ENCODE peak calls at places on chromosome 5, in four cellular contexts. One of them, this sample, is unnamed.

GRCh38 chr5:145497041-145497440 is 338.1 kb downstream of the PRELID2 start:
- DNase-seq in posterior cingulate gyrus: no peak
- DNase-seq in activated T-helper 9 cell treated with anti-CD3 and anti-CD28 coated beads, Interleukin-2, amount 50 U/mL, for 16 hours: no peak
- DNase-seq in omental fat pad: no peak
- DNase-seq in this sample: no peak

GRCh38 chr5:140186155-140186753 is 11.3 kb downstream of the CYSTM1 start:
- DNase-seq in posterior cingulate gyrus: no peak
- DNase-seq in activated T-helper 9 cell treated with anti-CD3 and anti-CD28 coated beads, Interleukin-2, amount 50 U/mL, for 16 hours: no peak
- DNase-seq in omental fat pad: no peak
- DNase-seq in this sample: no peak

GRCh38 chr5:7181841-7182240 is 214.1 kb upstream of the ADCY2 start:
- DNase-seq in posterior cingulate gyrus: no peak
- DNase-seq in activated T-helper 9 cell treated with anti-CD3 and anti-CD28 coated beads, Interleukin-2, amount 50 U/mL, for 16 hours: no peak
- DNase-seq in omental fat pad: no peak
- DNase-seq in this sample: no peak

GRCh38 chr5:126808619-126809018 is 31.7 kb downstream of the LMNB1 start:
- DNase-seq in posterior cingulate gyrus: no peak
- DNase-seq in activated T-helper 9 cell treated with anti-CD3 and anti-CD28 coated beads, Interleukin-2, amount 50 U/mL, for 16 hours: no peak
- DNase-seq in omental fat pad: no peak
- DNase-seq in this sample: no peak

GRCh38 chr5:142432369-142432863 is 107.6 kb upstream of the SPRY4 start:
- DNase-seq in posterior cingulate gyrus: no peak
- DNase-seq in activated T-helper 9 cell treated with anti-CD3 and anti-CD28 coated beads, Interleukin-2, amount 50 U/mL, for 16 hours: peak
- DNase-seq in omental fat pad: no peak
- DNase-seq in this sample: no peak

GRCh38 chr5:78522476-78523105 is 126.0 kb downstream of the LHFPL2 start:
- DNase-seq in posterior cingulate gyrus: no peak
- DNase-seq in activated T-helper 9 cell treated with anti-CD3 and anti-CD28 coated beads, Interleukin-2, amount 50 U/mL, for 16 hours: no peak
- DNase-seq in omental fat pad: no peak
- DNase-seq in this sample: no peak

GRCh38 chr5:2757563-2758311 is 6.3 kb upstream of the IRX2 start:
- DNase-seq in posterior cingulate gyrus: no peak
- DNase-seq in activated T-helper 9 cell treated with anti-CD3 and anti-CD28 coated beads, Interleukin-2, amount 50 U/mL, for 16 hours: no peak
- DNase-seq in omental fat pad: no peak
- DNase-seq in this sample: no peak

GRCh38 chr5:10452768-10453331 is 11.2 kb downstream of the ROPN1L start:
- DNase-seq in posterior cingulate gyrus: no peak
- DNase-seq in activated T-helper 9 cell treated with anti-CD3 and anti-CD28 coated beads, Interleukin-2, amount 50 U/mL, for 16 hours: no peak
- DNase-seq in omental fat pad: no peak
- DNase-seq in this sample: no peak

GRCh38 chr5:34627794-34628193 is 28.3 kb upstream of the RAI14 start:
- DNase-seq in posterior cingulate gyrus: no peak
- DNase-seq in activated T-helper 9 cell treated with anti-CD3 and anti-CD28 coated beads, Interleukin-2, amount 50 U/mL, for 16 hours: no peak
- DNase-seq in omental fat pad: no peak
- DNase-seq in this sample: no peak

GRCh38 chr5:73298251-73299016 is 125.4 kb downstream of the TMEM174 start:
- DNase-seq in posterior cingulate gyrus: no peak
- DNase-seq in activated T-helper 9 cell treated with anti-CD3 and anti-CD28 coated beads, Interleukin-2, amount 50 U/mL, for 16 hours: no peak
- DNase-seq in omental fat pad: no peak
- DNase-seq in this sample: peak

GRCh38 chr5:171946382-171946781 is 60.1 kb downstream of the FBXW11 start:
- DNase-seq in posterior cingulate gyrus: no peak
- DNase-seq in activated T-helper 9 cell treated with anti-CD3 and anti-CD28 coated beads, Interleukin-2, amount 50 U/mL, for 16 hours: no peak
- DNase-seq in omental fat pad: no peak
- DNase-seq in this sample: no peak

GRCh38 chr5:107218457-107219193 is 452.1 kb downstream of the EFNA5 start:
- DNase-seq in posterior cingulate gyrus: no peak
- DNase-seq in activated T-helper 9 cell treated with anti-CD3 and anti-CD28 coated beads, Interleukin-2, amount 50 U/mL, for 16 hours: no peak
- DNase-seq in omental fat pad: no peak
- DNase-seq in this sample: no peak

GRCh38 chr5:17329566-17329965 is 112.1 kb downstream of the BASP1 start:
- DNase-seq in posterior cingulate gyrus: no peak
- DNase-seq in activated T-helper 9 cell treated with anti-CD3 and anti-CD28 coated beads, Interleukin-2, amount 50 U/mL, for 16 hours: no peak
- DNase-seq in omental fat pad: no peak
- DNase-seq in this sample: no peak

GRCh38 chr5:172820046-172820767 is 13.8 kb upstream of the ERGIC1 start:
- DNase-seq in posterior cingulate gyrus: no peak
- DNase-seq in activated T-helper 9 cell treated with anti-CD3 and anti-CD28 coated beads, Interleukin-2, amount 50 U/mL, for 16 hours: peak
- DNase-seq in omental fat pad: peak
- DNase-seq in this sample: no peak

GRCh38 chr5:117562647-117563046 is 988.0 kb upstream of the SEMA6A start:
- DNase-seq in posterior cingulate gyrus: no peak
- DNase-seq in activated T-helper 9 cell treated with anti-CD3 and anti-CD28 coated beads, Interleukin-2, amount 50 U/mL, for 16 hours: no peak
- DNase-seq in omental fat pad: no peak
- DNase-seq in this sample: no peak

GRCh38 chr5:72584466-72584865 is 77.3 kb upstream of the ZNF366 start:
- DNase-seq in posterior cingulate gyrus: no peak
- DNase-seq in activated T-helper 9 cell treated with anti-CD3 and anti-CD28 coated beads, Interleukin-2, amount 50 U/mL, for 16 hours: no peak
- DNase-seq in omental fat pad: no peak
- DNase-seq in this sample: no peak

GRCh38 chr5:378301-378891 is 56.9 kb downstream of the AHRR start:
- DNase-seq in posterior cingulate gyrus: no peak
- DNase-seq in activated T-helper 9 cell treated with anti-CD3 and anti-CD28 coated beads, Interleukin-2, amount 50 U/mL, for 16 hours: no peak
- DNase-seq in omental fat pad: no peak
- DNase-seq in this sample: no peak

GRCh38 chr5:154202379-154203260 is 12.1 kb downstream of the GALNT10 start:
- DNase-seq in posterior cingulate gyrus: no peak
- DNase-seq in activated T-helper 9 cell treated with anti-CD3 and anti-CD28 coated beads, Interleukin-2, amount 50 U/mL, for 16 hours: peak
- DNase-seq in omental fat pad: no peak
- DNase-seq in this sample: no peak

GRCh38 chr5:59810041-59810440 is 83.5 kb downstream of the PDE4D start:
- DNase-seq in posterior cingulate gyrus: peak
- DNase-seq in activated T-helper 9 cell treated with anti-CD3 and anti-CD28 coated beads, Interleukin-2, amount 50 U/mL, for 16 hours: peak
- DNase-seq in omental fat pad: peak
- DNase-seq in this sample: no peak

GRCh38 chr5:146766013-146766412 is 112.5 kb downstream of the PPP2R2B start:
- DNase-seq in posterior cingulate gyrus: no peak
- DNase-seq in activated T-helper 9 cell treated with anti-CD3 and anti-CD28 coated beads, Interleukin-2, amount 50 U/mL, for 16 hours: no peak
- DNase-seq in omental fat pad: no peak
- DNase-seq in this sample: no peak

GRCh38 chr5:126868961-126869451 is 92.1 kb downstream of the LMNB1 start:
- DNase-seq in posterior cingulate gyrus: peak
- DNase-seq in activated T-helper 9 cell treated with anti-CD3 and anti-CD28 coated beads, Interleukin-2, amount 50 U/mL, for 16 hours: no peak
- DNase-seq in omental fat pad: no peak
- DNase-seq in this sample: no peak

GRCh38 chr5:6758706-6759105 is 45.5 kb downstream of the TENT4A start:
- DNase-seq in posterior cingulate gyrus: no peak
- DNase-seq in activated T-helper 9 cell treated with anti-CD3 and anti-CD28 coated beads, Interleukin-2, amount 50 U/mL, for 16 hours: no peak
- DNase-seq in omental fat pad: no peak
- DNase-seq in this sample: no peak

GRCh38 chr5:123582570-123583293 is 70.8 kb downstream of the CSNK1G3 start:
- DNase-seq in posterior cingulate gyrus: no peak
- DNase-seq in activated T-helper 9 cell treated with anti-CD3 and anti-CD28 coated beads, Interleukin-2, amount 50 U/mL, for 16 hours: no peak
- DNase-seq in omental fat pad: no peak
- DNase-seq in this sample: no peak

GRCh38 chr5:88660947-88661869 is 221.8 kb downstream of the MEF2C start:
- DNase-seq in posterior cingulate gyrus: peak
- DNase-seq in activated T-helper 9 cell treated with anti-CD3 and anti-CD28 coated beads, Interleukin-2, amount 50 U/mL, for 16 hours: no peak
- DNase-seq in omental fat pad: no peak
- DNase-seq in this sample: no peak

GRCh38 chr5:102716017-102716416 is 39.1 kb upstream of the PAM start:
- DNase-seq in posterior cingulate gyrus: no peak
- DNase-seq in activated T-helper 9 cell treated with anti-CD3 and anti-CD28 coated beads, Interleukin-2, amount 50 U/mL, for 16 hours: no peak
- DNase-seq in omental fat pad: no peak
- DNase-seq in this sample: no peak

GRCh38 chr5:132044207-132044606 is 16.2 kb upstream of the IL3 start:
- DNase-seq in posterior cingulate gyrus: no peak
- DNase-seq in activated T-helper 9 cell treated with anti-CD3 and anti-CD28 coated beads, Interleukin-2, amount 50 U/mL, for 16 hours: no peak
- DNase-seq in omental fat pad: no peak
- DNase-seq in this sample: no peak

GRCh38 chr5:67141644-67142043 is 55.0 kb downstream of the CD180 start:
- DNase-seq in posterior cingulate gyrus: no peak
- DNase-seq in activated T-helper 9 cell treated with anti-CD3 and anti-CD28 coated beads, Interleukin-2, amount 50 U/mL, for 16 hours: no peak
- DNase-seq in omental fat pad: no peak
- DNase-seq in this sample: no peak

GRCh38 chr5:126811515-126812198 is 34.7 kb downstream of the LMNB1 start:
- DNase-seq in posterior cingulate gyrus: no peak
- DNase-seq in activated T-helper 9 cell treated with anti-CD3 and anti-CD28 coated beads, Interleukin-2, amount 50 U/mL, for 16 hours: no peak
- DNase-seq in omental fat pad: no peak
- DNase-seq in this sample: no peak

GRCh38 chr5:138784590-138784989 is 31.4 kb downstream of the CTNNA1 start:
- DNase-seq in posterior cingulate gyrus: no peak
- DNase-seq in activated T-helper 9 cell treated with anti-CD3 and anti-CD28 coated beads, Interleukin-2, amount 50 U/mL, for 16 hours: no peak
- DNase-seq in omental fat pad: no peak
- DNase-seq in this sample: no peak

GRCh38 chr5:74762599-74762998 is 4.3 kb downstream of the GFM2 start:
- DNase-seq in posterior cingulate gyrus: no peak
- DNase-seq in activated T-helper 9 cell treated with anti-CD3 and anti-CD28 coated beads, Interleukin-2, amount 50 U/mL, for 16 hours: no peak
- DNase-seq in omental fat pad: no peak
- DNase-seq in this sample: no peak

GRCh38 chr5:107203231-107203630 is 467.5 kb downstream of the EFNA5 start:
- DNase-seq in posterior cingulate gyrus: no peak
- DNase-seq in activated T-helper 9 cell treated with anti-CD3 and anti-CD28 coated beads, Interleukin-2, amount 50 U/mL, for 16 hours: no peak
- DNase-seq in omental fat pad: no peak
- DNase-seq in this sample: no peak